ENCODE peak calls at places on chromosomes 3 and 15, in four cellular contexts. R is sciatic nerve, O is A549, V is fibroblast of gingiva. Y is an unnamed sample.

GRCh38 chr3:5389057-5389456 is 201.6 kb downstream of the EDEM1 start:
- DNase-seq in R (no peak), O (peak; percentile 11), V (no peak), Y (no peak)

GRCh38 chr3:169404491-169404890 is 259.0 kb downstream of the MECOM start:
- DNase-seq in R (no peak), O (no peak), V (no peak), Y (no peak)

GRCh38 chr15:45399381-45400212 is 21.3 kb upstream of the GATM start:
- DNase-seq in R (no peak), O (peak; percentile 18), V (peak; percentile 45), Y (no peak)

GRCh38 chr3:36124118-36124796 is 256.0 kb upstream of the STAC start:
- DNase-seq in R (no peak), O (peak; percentile 39), V (peak; percentile 20), Y (no peak)

GRCh38 chr3:155015776-155016451 is 64.2 kb upstream of the MME start:
- DNase-seq in R (no peak), O (no peak), V (no peak), Y (no peak)

GRCh38 chr15:29143909-29144308 is 125.7 kb downstream of the NSMCE3 start:
- DNase-seq in R (no peak), O (no peak), V (no peak), Y (no peak)

GRCh38 chr15:74228723-74229081 is 7.4 kb upstream of the CCDC33 start:
- DNase-seq in R (no peak), O (no peak), V (no peak), Y (no peak)

GRCh38 chr3:189786479-189787064 is 155.4 kb downstream of the TP63 start:
- DNase-seq in R (no peak), O (no peak), V (no peak), Y (no peak)

GRCh38 chr3:185070491-185071335 is 82.1 kb downstream of the C3orf70 start:
- DNase-seq in R (no peak), O (peak; percentile 11), V (no peak), Y (no peak)

GRCh38 chr3:172332256-172333041 is 115.8 kb downstream of the GHSR start:
- DNase-seq in R (peak; percentile 80), O (peak; percentile 24), V (peak; percentile 41), Y (no peak)

GRCh38 chr15:43244092-43244491 is 22.6 kb downstream of the TGM5 start:
- DNase-seq in R (no peak), O (no peak), V (no peak), Y (no peak)

GRCh38 chr3:146200461-146201220 is 39.7 kb upstream of the PLOD2 start:
- DNase-seq in R (no peak), O (no peak), V (peak; percentile 24), Y (no peak)

GRCh38 chr3:29335921-29336320 is 55.0 kb downstream of the RBMS3 start:
- DNase-seq in R (no peak), O (no peak), V (peak; percentile 49), Y (no peak)

GRCh38 chr15:80998252-80998651 is 2.5 kb upstream of the TLNRD1 start:
- DNase-seq in R (no peak), O (no peak), V (no peak), Y (no peak)

GRCh38 chr15:29455530-29455929 is 185.9 kb upstream of the NSMCE3 start:
- DNase-seq in R (no peak), O (no peak), V (no peak), Y (peak; percentile 44)

GRCh38 chr3:56303508-56303907 is 164.8 kb downstream of the ERC2 start:
- DNase-seq in R (no peak), O (no peak), V (peak; percentile 53), Y (no peak)

GRCh38 chr15:89898628-89899302 is 5.0 kb upstream of the AP3S2 start:
- DNase-seq in R (no peak), O (peak; percentile 95), V (peak; percentile 60), Y (no peak)

GRCh38 chr15:66919421-66919820 is 146.0 kb upstream of the SMAD3 start:
- DNase-seq in R (no peak), O (no peak), V (no peak), Y (no peak)

GRCh38 chr3:197847866-197848401 is 56.9 kb downstream of the LRCH3 start:
- DNase-seq in R (no peak), O (no peak), V (no peak), Y (no peak)